ENCODE peak calls at places on chromosomes 11 and 22, in seven cellular contexts. K, A, X, C, R, Z and B are unnamed samples.

GRCh38 chr11:134854391-134854991 is 442.4 kb upstream of the B3GAT1 start:
- DNase-seq in K (no peak), A (no peak), X (no peak), C (no peak), R (no peak), Z (no peak), B (no peak)

GRCh38 chr11:45927332-45927683 is 4.9 kb downstream of the LARGE2 start:
- DNase-seq in K (no peak), A (no peak), X (peak), C (no peak), R (peak), Z (no peak), B (no peak)

GRCh38 chr22:46050916-46051614 is 74.1 kb upstream of the WNT7B start:
- DNase-seq in K (no peak), A (peak), X (peak), C (no peak), R (no peak), Z (no peak), B (no peak)

GRCh38 chr11:27386176-27386575 is 23.2 kb upstream of the CCDC34 start:
- DNase-seq in K (no peak), A (no peak), X (no peak), C (no peak), R (no peak), Z (no peak), B (no peak)

GRCh38 chr11:6855971-6856542 is 6.8 kb upstream of the OR10A2 start:
- DNase-seq in K (no peak), A (no peak), X (no peak), C (peak), R (no peak), Z (peak), B (no peak)

GRCh38 chr11:78420796-78421209 is 3.2 kb upstream of the GAB2 start:
- DNase-seq in K (no peak), A (peak), X (no peak), C (peak), R (no peak), Z (peak), B (peak)

GRCh38 chr11:35017528-35018342 is 101.3 kb downstream of the PDHX start:
- DNase-seq in K (no peak), A (no peak), X (no peak), C (peak), R (no peak), Z (no peak), B (no peak)

GRCh38 chr22:29621761-29622526 is 18.5 kb downstream of the NF2 start:
- DNase-seq in K (no peak), A (peak), X (no peak), C (peak), R (no peak), Z (peak), B (no peak)

GRCh38 chr22:40400173-40400572 is 29.8 kb downstream of the SGSM3 start:
- DNase-seq in K (peak), A (no peak), X (no peak), C (no peak), R (no peak), Z (no peak), B (peak)

GRCh38 chr11:6606471-6607189 is 3.1 kb downstream of the ILK start:
- DNase-seq in K (peak), A (peak), X (peak), C (peak), R (peak), Z (peak), B (peak)

GRCh38 chr22:23531283-23531921 is 48.7 kb downstream of the IGLL1 start:
- DNase-seq in K (no peak), A (no peak), X (peak), C (no peak), R (no peak), Z (no peak), B (no peak)

GRCh38 chr11:12220305-12220704 is 109.9 kb downstream of the MICAL2 start:
- DNase-seq in K (no peak), A (peak), X (no peak), C (no peak), R (no peak), Z (no peak), B (no peak)

GRCh38 chr22:33565580-33565995 is 354.7 kb downstream of the LARGE1 start:
- DNase-seq in K (no peak), A (no peak), X (no peak), C (no peak), R (no peak), Z (no peak), B (no peak)

GRCh38 chr22:28442264-28442950 is 237.2 kb downstream of the TTC28 start:
- DNase-seq in K (peak), A (peak), X (peak), C (peak), R (peak), Z (peak), B (peak)

GRCh38 chr11:128469220-128469619 is 118.1 kb downstream of the ETS1 start:
- DNase-seq in K (peak), A (no peak), X (no peak), C (no peak), R (no peak), Z (no peak), B (peak)

GRCh38 chr11:9462806-9463537 is 2.2 kb downstream of the ZNF143 start:
- DNase-seq in K (no peak), A (no peak), X (no peak), C (peak), R (no peak), Z (peak), B (no peak)

GRCh38 chr22:19210188-19210587 is 31.7 kb upstream of the SLC25A1 start:
- DNase-seq in K (no peak), A (no peak), X (no peak), C (no peak), R (no peak), Z (no peak), B (no peak)

GRCh38 chr11:104858882-104859735 is 39.2 kb downstream of the CASP12 start:
- DNase-seq in K (no peak), A (no peak), X (no peak), C (peak), R (no peak), Z (no peak), B (peak)

GRCh38 chr11:94973099-94973968 is at the start of the genes CWC15 and KDM4D:
- DNase-seq in K (peak), A (peak), X (peak), C (peak), R (peak), Z (peak), B (peak)

GRCh38 chr11:11070976-11071375 is 213.1 kb upstream of the ZBED5 start:
- DNase-seq in K (no peak), A (no peak), X (no peak), C (no peak), R (no peak), Z (no peak), B (no peak)

GRCh38 chr11:64103377-64103985 is 62.4 kb downstream of the MACROD1 start:
- DNase-seq in K (no peak), A (no peak), X (no peak), C (no peak), R (no peak), Z (no peak), B (no peak)

GRCh38 chr11:6670202-6670830 is 12.8 kb downstream of the MRPL17 start:
- DNase-seq in K (no peak), A (no peak), X (no peak), C (no peak), R (no peak), Z (no peak), B (no peak)

GRCh38 chr11:6022954-6023353 is 7.6 kb downstream of the OR56A1 start:
- DNase-seq in K (peak), A (peak), X (no peak), C (peak), R (no peak), Z (peak), B (no peak)

GRCh38 chr22:39913886-39914285 is 13.0 kb downstream of the GRAP2 start:
- DNase-seq in K (no peak), A (no peak), X (no peak), C (no peak), R (no peak), Z (no peak), B (no peak)

GRCh38 chr11:93521086-93521485 is 22.1 kb downstream of the SMCO4 start:
- DNase-seq in K (peak), A (no peak), X (no peak), C (no peak), R (no peak), Z (no peak), B (no peak)

GRCh38 chr11:93648168-93648567 is 13.3 kb upstream of the CEP295 start:
- DNase-seq in K (peak), A (no peak), X (no peak), C (peak), R (no peak), Z (peak), B (peak)

GRCh38 chr11:46183819-46184218 is 62.6 kb upstream of the PHF21A start:
- DNase-seq in K (no peak), A (no peak), X (no peak), C (peak), R (no peak), Z (peak), B (no peak)

GRCh38 chr11:44301856-44302231 is 8.1 kb downstream of the ALX4 start:
- DNase-seq in K (no peak), A (peak), X (no peak), C (no peak), R (no peak), Z (peak), B (no peak)

GRCh38 chr11:121291896-121292502 is 572 bp upstream of the SC5D start:
- DNase-seq in K (peak), A (peak), X (no peak), C (peak), R (no peak), Z (no peak), B (peak)

GRCh38 chr11:114684636-114685035 is 6.3 kb downstream of the NXPE2 start:
- DNase-seq in K (no peak), A (no peak), X (no peak), C (no peak), R (no peak), Z (peak), B (no peak)

GRCh38 chr22:22449819-22450218 is 58.7 kb downstream of the ZNF280B start:
- DNase-seq in K (no peak), A (no peak), X (no peak), C (no peak), R (no peak), Z (no peak), B (no peak)

GRCh38 chr22:39212721-39213376 is 31.9 kb downstream of the PDGFB start:
- DNase-seq in K (no peak), A (no peak), X (peak), C (peak), R (no peak), Z (peak), B (no peak)

GRCh38 chr11:71364176-71364671 is 84.0 kb downstream of the DHCR7 start:
- DNase-seq in K (no peak), A (no peak), X (no peak), C (no peak), R (no peak), Z (no peak), B (no peak)

GRCh38 chr22:26894766-26895485 is 237.5 kb downstream of the MIAT start:
- DNase-seq in K (no peak), A (peak), X (no peak), C (peak), R (no peak), Z (peak), B (no peak)

GRCh38 chr11:1919428-1920127 is at the start of gene TNNT3:
- DNase-seq in K (no peak), A (no peak), X (peak), C (no peak), R (no peak), Z (no peak), B (no peak)

GRCh38 chr22:32306561-32306960 is 51.1 kb upstream of the RFPL3 start:
- DNase-seq in K (no peak), A (no peak), X (no peak), C (no peak), R (no peak), Z (no peak), B (no peak)

GRCh38 chr22:24996420-24996952 is 44.0 kb downstream of the KIAA1671 start:
- DNase-seq in K (no peak), A (peak), X (peak), C (peak), R (peak), Z (peak), B (no peak)

GRCh38 chr11:92211576-92212167 is 12.9 kb upstream of the FAT3 start:
- DNase-seq in K (no peak), A (peak), X (no peak), C (peak), R (no peak), Z (peak), B (no peak)
- TF ChIP-seq CTCF in K (no peak), A (peak), X (peak), C (peak), R (no peak), Z (no peak), B (no peak)

GRCh38 chr11:61838921-61839320 is 10.8 kb downstream of the FADS2 start:
- DNase-seq in K (no peak), A (no peak), X (no peak), C (no peak), R (no peak), Z (no peak), B (no peak)
- TF ChIP-seq CTCF in K (no peak), A (no peak), X (no peak), C (no peak), R (no peak), Z (no peak), B (no peak)

GRCh38 chr11:70202898-70203748 is at the start of gene FADD:
- DNase-seq in K (peak), A (peak), X (peak), C (peak), R (peak), Z (peak), B (peak)
- TF ChIP-seq CTCF in K (no peak), A (no peak), X (no peak), C (no peak), R (no peak), Z (no peak), B (no peak)

DNA sequence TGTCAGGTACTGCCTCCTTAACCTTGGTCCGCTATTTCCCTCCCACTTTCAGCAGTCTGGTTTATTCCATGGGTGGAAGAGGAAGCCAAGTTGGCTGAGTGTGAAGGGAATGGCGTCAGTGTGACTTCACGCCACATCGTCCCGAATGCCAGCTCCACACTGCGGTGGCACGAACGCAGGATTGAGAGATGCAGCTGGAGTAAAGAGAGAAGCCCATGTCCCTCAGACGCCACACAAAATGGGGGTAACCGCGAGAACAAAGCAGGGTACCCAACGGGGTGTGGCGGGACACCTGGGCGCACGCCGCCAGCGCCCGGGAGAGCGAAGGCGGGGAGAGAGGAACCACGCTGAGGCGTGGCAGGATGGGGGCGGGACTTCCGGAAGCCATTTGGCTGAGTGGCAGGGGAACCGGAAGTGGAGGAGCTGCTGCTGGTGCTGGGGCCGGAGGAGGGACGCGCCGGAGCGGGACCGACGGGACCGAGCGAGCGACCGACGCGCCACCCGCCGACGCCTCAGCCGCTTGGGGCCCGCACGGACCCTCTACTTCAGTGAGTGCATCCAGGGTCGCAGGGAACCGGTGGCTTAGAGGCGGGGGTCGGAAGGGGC is at the start of gene PAFAH1B2:
- DNase-seq in K (peak), A (peak), X (peak), C (peak), R (peak), Z (peak), B (peak)
- TF ChIP-seq CTCF in K (no peak), A (no peak), X (no peak), C (no peak), R (no peak), Z (no peak), B (no peak)

GRCh38 chr11:77191823-77192495 is 63.9 kb downstream of the MYO7A start:
- DNase-seq in K (peak), A (no peak), X (no peak), C (peak), R (peak), Z (peak), B (peak)
- TF ChIP-seq CTCF in K (peak), A (peak), X (peak), C (peak), R (peak), Z (peak), B (peak)

DNA sequence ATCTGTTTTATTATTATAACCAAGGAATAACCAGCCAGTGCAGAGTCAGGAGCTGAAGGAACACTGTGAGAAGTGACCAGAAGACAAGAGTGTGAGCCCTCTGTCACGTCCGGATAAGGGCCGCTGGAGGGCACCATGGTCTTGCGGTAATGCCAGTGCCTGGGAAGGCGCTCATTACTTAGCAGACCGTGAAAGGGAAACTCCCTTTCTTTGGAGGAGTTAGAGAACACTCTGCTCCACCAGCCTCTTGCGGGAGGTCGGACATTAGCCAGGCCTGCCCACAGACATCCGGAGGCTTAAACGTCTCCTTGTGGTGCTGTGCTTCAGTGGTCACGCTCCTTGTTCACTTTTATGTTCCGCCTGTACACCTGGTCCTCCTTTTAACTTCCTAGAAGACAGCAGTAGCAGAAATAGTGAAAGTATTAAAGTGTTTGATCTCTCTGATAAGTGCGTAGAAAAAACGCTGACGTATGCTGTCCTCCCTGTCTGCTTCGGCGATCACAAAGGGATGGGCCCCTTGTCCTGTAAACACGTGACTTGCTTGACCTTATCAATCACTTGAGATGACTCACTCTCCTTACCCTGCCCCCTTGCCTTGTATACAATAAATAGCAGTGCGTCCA is 120.6 kb upstream of the LMO1 start:
- DNase-seq in K (no peak), A (peak), X (no peak), C (peak), R (no peak), Z (peak), B (no peak)
- TF ChIP-seq CTCF in K (no peak), A (peak), X (no peak), C (no peak), R (no peak), Z (no peak), B (no peak)